ENCODE peak calls at places on chromosomes 11 and 22, in seven cellular contexts. L, A, B, S, Z, H and C are unnamed samples.

GRCh38 chr22:32823024-32823730 is 21.7 kb downstream of the TIMP3 start:
- DNase-seq in H (peak), S (no peak), A (peak), Z (no peak), L (no peak), B (peak), C (no peak)

GRCh38 chr11:45028921-45029680 is 78.4 kb upstream of the TP53I11 start:
- DNase-seq in S (no peak), Z (no peak), L (no peak), H (no peak), A (no peak), B (peak), C (no peak)

GRCh38 chr11:116651098-116651756 is 121.6 kb downstream of the BUD13 start:
- DNase-seq in A (no peak), S (no peak), H (no peak), Z (no peak), B (peak), L (no peak), C (no peak)

GRCh38 chr11:102824541-102824940 is 18.9 kb downstream of the MMP3 start:
- DNase-seq in S (no peak), B (no peak), Z (no peak), L (no peak), A (no peak), H (no peak), C (no peak)

GRCh38 chr11:887589-887988 is 23.0 kb downstream of the CHID1 start:
- DNase-seq in A (no peak), L (no peak), Z (no peak), S (no peak), H (no peak), B (no peak), C (no peak)

GRCh38 chr11:123308077-123308476 is 113.0 kb upstream of the CLMP start:
- DNase-seq in Z (no peak), A (no peak), H (no peak), B (no peak), S (no peak), L (no peak), C (no peak)

GRCh38 chr11:64248578-64248977 is 1.8 kb upstream of the PPP1R14B start:
- DNase-seq in H (peak), S (no peak), B (peak), L (no peak), Z (no peak), A (no peak), C (no peak)

GRCh38 chr11:1567052-1567720 is 4.9 kb downstream of the DUSP8 start:
- DNase-seq in L (no peak), Z (no peak), S (no peak), B (peak), H (no peak), A (no peak), C (no peak)

GRCh38 chr11:69364901-69365300 is 70.9 kb downstream of the MYEOV start:
- DNase-seq in S (no peak), H (no peak), B (no peak), A (no peak), Z (no peak), L (no peak), C (no peak)

GRCh38 chr22:41243361-41243760 is 2.6 kb upstream of the CHADL start:
- DNase-seq in H (no peak), Z (peak), L (no peak), S (no peak), A (no peak), B (no peak), C (no peak)

GRCh38 chr11:62122076-62122475 is 1.7 kb upstream of the INCENP start:
- DNase-seq in Z (no peak), A (peak), S (no peak), L (no peak), H (peak), B (peak), C (no peak)

GRCh38 chr11:44189986-44190882 is 94.8 kb downstream of the EXT2 start:
- DNase-seq in Z (no peak), B (no peak), A (no peak), H (no peak), S (no peak), L (no peak), C (no peak)

GRCh38 chr11:2689551-2690260 is 10.1 kb downstream of the KCNQ1OT1 start:
- DNase-seq in S (no peak), B (no peak), A (no peak), L (no peak), H (no peak), Z (no peak), C (no peak)

GRCh38 chr11:120771551-120772060 is 252.3 kb upstream of the TBCEL start:
- DNase-seq in A (no peak), B (peak), Z (no peak), L (no peak), S (no peak), H (no peak), C (no peak)

GRCh38 chr22:22702874-22703570 is 58.6 kb downstream of the GGTLC2 start:
- DNase-seq in H (no peak), S (no peak), A (no peak), B (no peak), L (no peak), Z (no peak), C (no peak)

GRCh38 chr11:43708776-43709175 is 28.2 kb downstream of the HSD17B12 start:
- DNase-seq in H (no peak), S (no peak), Z (no peak), A (no peak), B (no peak), L (no peak), C (peak)

GRCh38 chr22:40418366-40419201 is 48.2 kb downstream of the SGSM3 start:
- DNase-seq in H (peak), Z (no peak), B (no peak), A (no peak), L (no peak), S (no peak), C (no peak)

GRCh38 chr11:289706-290620 is 1.0 kb downstream of the PGGHG start:
- DNase-seq in B (peak), A (no peak), Z (no peak), S (no peak), L (no peak), H (no peak), C (no peak)

GRCh38 chr22:44412136-44412731 is 85.8 kb downstream of the RTL6 start:
- DNase-seq in A (no peak), H (no peak), B (peak), S (no peak), L (no peak), Z (no peak), C (no peak)

GRCh38 chr22:30296324-30296723 is 7.0 kb upstream of the CASTOR1 start:
- DNase-seq in H (no peak), L (no peak), A (no peak), B (no peak), S (no peak), Z (no peak), C (no peak)

GRCh38 chr11:126172596-126173038 is 38.8 kb downstream of the RPUSD4 start:
- DNase-seq in H (no peak), L (no peak), A (no peak), Z (no peak), B (no peak), S (no peak), C (no peak)

GRCh38 chr22:48441553-48441850 is 1386.2 kb downstream of the BRD1 start:
- DNase-seq in L (no peak), H (no peak), S (no peak), A (no peak), B (no peak), Z (no peak), C (no peak)

GRCh38 chr11:17272823-17273222 is 3.7 kb upstream of the NUCB2 start:
- DNase-seq in S (no peak), A (no peak), B (no peak), L (no peak), H (no peak), Z (no peak), C (no peak)

GRCh38 chr11:13776134-13776815 is 107.8 kb downstream of the FAR1 start:
- DNase-seq in B (peak), S (no peak), H (peak), L (no peak), Z (no peak), A (no peak), C (no peak)

GRCh38 chr11:9825315-9825714 is 161.4 kb downstream of the SWAP70 start:
- DNase-seq in Z (peak), L (no peak), S (no peak), H (no peak), A (no peak), B (no peak), C (peak)
- TF ChIP-seq CTCF in Z (peak), L (no peak), S (no peak), H (no peak), A (no peak), B (no peak), C (no peak)

DNA sequence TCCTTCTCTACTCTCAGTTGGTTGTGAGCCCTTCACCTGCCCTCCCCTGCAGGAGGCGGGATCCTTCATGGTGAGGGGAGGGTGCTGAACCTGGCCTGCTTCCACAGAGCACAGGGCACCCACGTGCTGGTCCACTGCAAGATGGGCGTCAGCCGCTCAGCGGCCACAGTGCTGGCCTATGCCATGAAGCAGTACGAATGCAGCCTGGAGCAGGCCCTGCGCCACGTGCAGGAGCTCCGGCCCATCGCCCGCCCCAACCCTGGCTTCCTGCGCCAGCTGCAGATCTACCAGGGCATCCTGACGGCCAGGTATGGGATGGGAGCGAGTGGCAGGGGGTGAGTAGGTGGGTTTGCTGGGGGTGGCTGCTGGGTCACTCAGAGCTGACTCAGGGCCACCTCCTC is 6.3 kb downstream of the SSH3 start:
- DNase-seq in B (no peak), A (no peak), L (no peak), Z (no peak), S (no peak), H (no peak), C (no peak)
- H3K27ac ChIP-seq in B (no peak), A (no peak), L (peak), Z (no peak), S (no peak), H (no peak), C (peak)

DNA sequence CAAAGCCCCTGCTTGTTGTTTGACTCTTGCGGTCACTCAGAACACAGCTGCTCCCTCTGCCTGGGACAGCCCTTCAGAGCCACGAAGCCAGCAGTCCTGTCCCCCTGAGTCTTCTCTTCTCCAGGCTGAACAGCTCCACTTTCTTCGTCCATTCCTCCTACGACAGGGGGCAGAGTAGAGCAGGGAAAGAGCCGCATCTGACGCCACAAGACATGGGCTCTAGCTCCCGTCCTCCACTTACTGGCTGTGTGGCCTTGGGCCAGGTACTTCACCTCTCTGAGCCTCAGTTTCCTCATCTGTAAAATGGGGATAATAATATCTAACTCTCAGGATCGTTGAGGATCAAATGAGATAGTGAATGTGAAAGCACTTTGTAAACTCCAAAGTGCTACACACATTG is 29.9 kb downstream of the CHRDL2 start:
- DNase-seq in A (no peak), H (peak), Z (no peak), B (peak), S (no peak), L (no peak), C (no peak)
- TF ChIP-seq CTCF in A (peak), H (peak), Z (peak), B (peak), S (no peak), L (no peak), C (no peak)

GRCh38 chr11:34029176-34029575 is 22.4 kb upstream of the CAPRIN1 start:
- DNase-seq in S (no peak), L (no peak), A (no peak), Z (no peak), H (no peak), B (no peak), C (no peak)
- H3K27ac ChIP-seq in S (no peak), L (peak), A (no peak), Z (no peak), H (no peak), B (no peak), C (peak)

DNA sequence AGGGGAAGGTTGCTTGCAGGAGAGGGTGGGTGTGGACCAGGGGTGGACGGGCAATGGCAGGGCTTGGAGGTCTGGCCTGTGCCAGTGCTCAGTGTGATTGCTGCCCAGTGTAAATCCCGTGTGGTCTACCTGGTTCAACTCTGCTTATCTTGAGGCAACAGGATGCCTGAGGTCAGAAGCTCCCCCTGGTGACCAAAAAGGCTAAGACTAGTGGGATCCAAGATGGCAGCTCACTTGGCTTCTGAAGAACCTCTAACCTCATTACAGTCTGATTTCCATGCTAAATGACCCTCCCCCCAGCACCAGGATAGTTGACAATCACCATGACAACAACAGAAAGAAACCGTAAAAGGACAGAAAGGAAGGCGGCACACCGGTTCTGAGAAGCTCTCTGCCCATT is 398.3 kb downstream of the CTTN start:
- DNase-seq in A (no peak), S (no peak), B (peak), L (no peak), Z (no peak), H (peak), C (no peak)
- TF ChIP-seq CTCF in A (no peak), S (no peak), B (peak), L (no peak), Z (peak), H (peak), C (no peak)

GRCh38 chr22:36577019-36577418 is 48.1 kb upstream of the EIF3D start:
- DNase-seq in L (no peak), S (no peak), H (no peak), Z (peak), B (no peak), A (peak), C (peak)
- H3K27ac ChIP-seq in L (no peak), S (no peak), H (no peak), Z (no peak), B (no peak), A (no peak), C (no peak)